ENCODE peak calls at places on chromosomes 11 and 22, in seven cellular contexts. L, F, W, K, U, B and H are unnamed samples.

GRCh38 chr11:67491276-67492068 is 8.6 kb downstream of the AIP start:
- DNase-seq in W (no peak), U (no peak), L (no peak), K (no peak), B (no peak), F (no peak), H (no peak)

GRCh38 chr11:65802841-65803240 is 16.0 kb downstream of the OVOL1 start:
- DNase-seq in K (no peak), U (no peak), F (no peak), W (no peak), L (no peak), B (no peak), H (no peak)

GRCh38 chr11:124661553-124661952 is 12.0 kb downstream of the SIAE start:
- DNase-seq in U (no peak), L (no peak), B (no peak), W (no peak), K (no peak), F (no peak), H (no peak)

GRCh38 chr22:25745341-25746011 is 3.5 kb downstream of the MYO18B start:
- DNase-seq in L (no peak), W (no peak), B (no peak), U (no peak), F (peak; percentile 58), K (no peak), H (no peak)

GRCh38 chr11:119680899-119681370 is 48.1 kb downstream of the NECTIN1 start:
- DNase-seq in B (no peak), W (no peak), U (no peak), L (no peak), F (peak; percentile 7), K (no peak), H (peak; percentile 26)

GRCh38 chr11:31997955-31998354 is 92.9 kb upstream of the RCN1 start:
- DNase-seq in U (no peak), L (no peak), F (no peak), B (no peak), W (no peak), K (no peak), H (no peak)

GRCh38 chr11:82718307-82718706 is 15.4 kb downstream of the FAM181B start:
- DNase-seq in F (peak; percentile 49), U (no peak), W (no peak), K (peak; percentile 5), B (peak; percentile 25), L (peak; percentile 76), H (peak; percentile 66)

GRCh38 chr22:45885941-45886395 is 91.0 kb downstream of the WNT7B start:
- DNase-seq in B (no peak), K (no peak), U (no peak), L (no peak), F (no peak), W (no peak), H (no peak)

GRCh38 chr22:26887456-26887855 is 230.1 kb downstream of the MIAT start:
- DNase-seq in F (peak; percentile 74), K (no peak), W (no peak), L (no peak), B (no peak), U (peak; percentile 70), H (no peak)

GRCh38 chr11:94583885-94584500 is 16.8 kb downstream of the PIWIL4 start:
- DNase-seq in K (no peak), F (peak; percentile 75), U (no peak), B (no peak), L (no peak), W (no peak), H (no peak)

GRCh38 chr11:10594407-10594806 is 25.9 kb upstream of the LYVE1 start:
- DNase-seq in F (no peak), U (no peak), B (no peak), K (no peak), W (no peak), L (no peak), H (no peak)

GRCh38 chr11:101127348-101127698 is 2.3 kb downstream of the PGR start:
- DNase-seq in U (no peak), F (no peak), W (no peak), K (no peak), B (no peak), L (no peak), H (no peak)

GRCh38 chr22:43129426-43130425 is 13.5 kb downstream of the MCAT start:
- DNase-seq in W (no peak), K (no peak), U (no peak), L (no peak), B (no peak), F (no peak), H (no peak)

GRCh38 chr11:2990617-2991476 is 1.3 kb downstream of the NAP1L4 start:
- DNase-seq in W (no peak), F (no peak), K (peak; percentile 24), L (no peak), U (no peak), B (no peak), H (no peak)

GRCh38 chr11:10331548-10332289 is 26.8 kb downstream of the ADM start:
- DNase-seq in K (no peak), F (no peak), L (no peak), W (no peak), U (peak; percentile 17), B (no peak), H (no peak)

GRCh38 chr11:130260080-130260627 is 54.6 kb downstream of the ZBTB44 start:
- DNase-seq in U (no peak), F (no peak), W (no peak), K (no peak), L (no peak), B (no peak), H (no peak)